ENCODE peak calls at places on chromosomes 3 and 15, in four cellular contexts. X is stromal cell of bone marrow, E is M059J, M is GM23248. V is an unnamed sample.

GRCh38 chr3:125990253-125990970 is 21.4 kb downstream of the ROPN1B start:
- DNase-seq in E (peak; percentile 99), M (peak; percentile 89), X (peak; percentile 73), V (peak; percentile 18)

GRCh38 chr3:99945328-99945995 is 127.8 kb downstream of the CMSS1 start:
- DNase-seq in M (peak; percentile 45), E (peak; percentile 79), X (no peak), V (no peak)

GRCh38 chr3:162738778-162739177 is 1242.2 kb downstream of the OTOL1 start:
- DNase-seq in E (peak; percentile 20), M (peak; percentile 48), X (no peak), V (no peak)

GRCh38 chr3:23602895-23603443 is 202.8 kb upstream of the UBE2E1 start:
- DNase-seq in X (no peak), M (no peak), E (no peak), V (no peak)

GRCh38 chr15:38817427-38818155 is 253.0 kb upstream of the RASGRP1 start:
- DNase-seq in M (peak; percentile 67), E (peak; percentile 93), X (peak; percentile 17), V (peak; percentile 45)

GRCh38 chr3:125054436-125055164 is 1.2 kb downstream of the HEG1 start:
- DNase-seq in E (peak; percentile 85), X (peak; percentile 47), M (peak; percentile 76), V (no peak)

GRCh38 chr3:49378249-49378899 is 20.2 kb upstream of the GPX1 start:
- DNase-seq in E (peak; percentile 73), X (peak; percentile 73), M (peak; percentile 86), V (no peak)

GRCh38 chr15:25691544-25692430 is 171.3 kb downstream of the ATP10A start:
- DNase-seq in M (peak; percentile 49), E (peak; percentile 2), X (no peak), V (no peak)

GRCh38 chr15:50906954-50907865 is 1.3 kb upstream of the AP4E1 start:
- DNase-seq in E (peak; percentile 7), X (no peak), M (peak; percentile 31), V (no peak)

GRCh38 chr3:138089091-138089490 is 26.3 kb downstream of the DZIP1L start:
- DNase-seq in X (no peak), E (no peak), M (peak; percentile 89), V (no peak)

GRCh38 chr3:52529376-52530333 is 4.0 kb downstream of the NT5DC2 start:
- DNase-seq in E (peak; percentile 25), X (no peak), M (peak; percentile 42), V (no peak)

GRCh38 chr3:46947981-46948791 is 28.4 kb downstream of the CCDC12 start:
- DNase-seq in M (peak; percentile 28), X (no peak), E (peak; percentile 66), V (no peak)

GRCh38 chr3:182739619-182740018 is 53.7 kb upstream of the ATP11B start:
- DNase-seq in X (peak; percentile 17), E (no peak), M (peak; percentile 34), V (no peak)

GRCh38 chr3:65905648-65906211 is 133.0 kb downstream of the MAGI1 start:
- DNase-seq in E (no peak), M (peak; percentile 46), X (no peak), V (no peak)

GRCh38 chr3:54960066-54960465 is 32.2 kb upstream of the LRTM1 start:
- DNase-seq in M (no peak), E (no peak), X (no peak), V (no peak)

GRCh38 chr15:73969151-73969759 is 22.8 kb downstream of the STOML1 start:
- DNase-seq in E (no peak), X (no peak), M (peak; percentile 47), V (no peak)

GRCh38 chr15:101503296-101503599 is 13.7 kb upstream of the PCSK6 start:
- DNase-seq in X (no peak), E (no peak), M (no peak), V (no peak)

GRCh38 chr3:134903840-134904239 is 108.8 kb downstream of the EPHB1 start:
- DNase-seq in M (no peak), X (no peak), E (no peak), V (no peak)

GRCh38 chr3:5245927-5246326 is 58.4 kb downstream of the EDEM1 start:
- DNase-seq in E (no peak), M (no peak), X (no peak), V (no peak)

V was measured in activated gamma-delta T cell.